ENCODE peak calls at places on chromosomes 2 and 18, in five cellular contexts. E is IMR-90, P is GM12891, V is heart left ventricle, H is testis. O is an unnamed sample.

GRCh38 chr2:167069855-167070254 is 181.6 kb downstream of the XIRP2 start:
- DNase-seq in E (peak), P (no peak), V (no peak), H (no peak), O (no peak)

GRCh38 chr2:130187268-130187667 is 5.2 kb downstream of the MZT2B start:
- DNase-seq in E (no peak), P (no peak), V (no peak), H (no peak), O (no peak)

GRCh38 chr18:44789704-44790103 is 109.0 kb downstream of the SETBP1 start:
- DNase-seq in E (no peak), P (no peak), V (peak), H (no peak), O (no peak)

GRCh38 chr2:49278141-49278540 is 123.8 kb upstream of the FSHR start:
- DNase-seq in E (no peak), P (no peak), V (no peak), H (no peak), O (no peak)

GRCh38 chr2:172283476-172283875 is 143.9 kb upstream of the ITGA6 start:
- DNase-seq in E (peak), P (no peak), V (no peak), H (no peak), O (no peak)

GRCh38 chr18:7626922-7627440 is 59.9 kb downstream of the PTPRM start:
- DNase-seq in E (peak), P (no peak), V (no peak), H (no peak), O (no peak)

GRCh38 chr2:75431757-75432156 is 129.0 kb downstream of the EVA1A start:
- DNase-seq in E (no peak), P (no peak), V (no peak), H (no peak), O (no peak)

GRCh38 chr2:226273440-226273839 is 526.2 kb downstream of the IRS1 start:
- DNase-seq in E (peak), P (no peak), V (no peak), H (no peak), O (no peak)

GRCh38 chr2:166127217-166128155 is at the start of gene SCN1A:
- DNase-seq in E (peak), P (no peak), V (no peak), H (no peak), O (peak)

DNA sequence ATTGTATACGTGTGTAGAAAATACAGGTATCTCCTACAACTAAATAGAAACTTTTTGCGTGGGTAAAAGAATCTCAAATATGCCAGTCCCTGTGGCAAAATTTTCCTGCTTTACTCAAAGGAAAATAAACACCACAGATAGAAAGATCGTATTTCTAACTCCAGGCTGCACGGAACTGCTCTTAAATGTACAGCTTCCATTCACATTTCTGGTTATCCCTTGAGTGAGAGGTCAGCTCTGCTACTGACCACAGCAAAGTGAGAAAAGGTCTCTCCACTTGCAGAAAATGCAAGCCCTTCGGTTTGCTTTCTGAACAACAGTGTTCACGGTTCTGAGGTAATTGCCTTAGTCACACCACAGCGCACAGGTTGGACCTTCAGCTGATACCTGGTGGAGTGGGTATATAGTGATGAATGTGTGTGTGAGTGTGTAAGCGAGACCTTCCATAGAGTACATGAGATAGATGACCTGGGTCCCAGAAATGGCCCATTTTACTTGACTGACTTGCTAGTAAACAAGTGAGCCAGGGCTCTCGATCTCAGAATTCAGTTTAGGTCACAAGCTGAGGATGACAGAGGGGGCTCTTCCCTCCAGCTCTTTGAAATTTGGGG is 52.1 kb downstream of the ALPK2 start:
- DNase-seq in E (peak), P (no peak), V (no peak), H (no peak), O (no peak)
- TF ChIP-seq POLR2A in E (peak), P (no peak), V (no peak), H (no peak), O (no peak)

DNA sequence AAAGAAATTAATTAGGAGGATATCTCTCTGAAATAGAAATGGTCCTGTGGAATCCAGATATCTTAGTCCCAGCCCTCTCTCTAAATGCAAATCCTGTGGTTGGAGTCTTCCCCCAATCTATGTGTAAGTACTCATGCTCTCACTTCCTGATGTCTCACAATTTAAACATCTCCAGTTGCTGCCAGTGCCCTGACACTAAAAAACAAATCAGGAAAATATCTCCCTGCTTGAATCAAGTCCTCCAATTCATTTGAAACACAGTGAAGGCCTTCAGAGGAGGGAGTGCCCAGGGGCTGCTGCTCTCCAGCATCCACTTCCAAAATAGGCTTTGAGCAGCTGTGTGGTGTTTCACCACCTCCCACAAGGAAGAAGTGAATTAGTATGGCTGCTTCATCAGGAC is 413.8 kb downstream of the RAD51AP2 start:
- DNase-seq in E (peak), P (no peak), V (no peak), H (no peak), O (no peak)
- TF ChIP-seq POLR2A in E (no peak), P (no peak), V (no peak), H (no peak), O (no peak)

DNA sequence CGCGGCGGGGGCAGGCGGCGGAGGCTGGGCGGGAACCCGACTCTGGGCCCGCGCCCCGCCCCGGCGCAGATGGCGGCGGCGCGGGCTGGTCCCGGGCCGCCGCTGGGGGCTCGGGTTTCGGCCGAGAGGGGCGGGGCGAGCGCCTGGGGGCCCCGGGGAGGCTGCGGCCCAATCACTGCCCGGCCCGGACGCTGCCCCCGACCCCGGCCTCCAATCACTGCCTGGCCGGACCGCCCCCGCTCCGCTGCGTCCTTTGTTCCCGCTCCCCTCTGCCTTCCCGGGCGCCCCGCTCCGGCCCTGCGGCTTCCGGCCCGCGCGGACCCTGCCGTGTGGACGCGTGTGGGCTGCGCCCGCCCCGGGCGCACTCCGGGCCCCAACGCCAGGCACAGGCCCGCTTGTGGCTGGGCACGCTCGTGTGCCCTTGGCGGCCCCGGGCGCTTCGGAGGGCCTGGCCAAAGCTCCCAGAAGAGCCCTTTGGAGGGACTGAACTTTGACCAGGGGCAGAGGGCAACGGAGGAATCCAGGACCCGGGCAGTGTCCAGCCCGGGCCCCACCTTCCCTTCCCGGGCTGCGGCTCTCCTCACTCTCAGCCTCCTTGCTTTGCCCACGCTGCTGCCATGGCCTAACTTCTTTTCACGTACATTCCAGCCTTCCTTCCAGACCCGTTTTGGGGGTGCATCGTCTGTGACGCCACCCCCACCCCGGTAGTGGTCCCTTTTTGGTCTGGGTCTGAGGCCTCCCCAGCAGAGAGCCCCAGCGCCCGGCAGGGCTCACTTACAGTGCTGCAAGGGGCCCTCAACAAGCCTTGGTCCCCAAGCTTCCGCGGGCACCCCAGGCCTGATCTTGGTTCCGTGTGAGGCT is 27.1 kb upstream of the PTMA start:
- DNase-seq in E (peak), P (peak), V (peak), H (peak), O (no peak)
- TF ChIP-seq POLR2A in E (peak), P (no peak), V (peak), H (no peak), O (no peak)

GRCh38 chr2:33602216-33602830 is 3.2 kb upstream of the FAM98A start:
- DNase-seq in E (peak), P (no peak), V (no peak), H (no peak), O (no peak)

GRCh38 chr2:33597026-33597425 is 2.1 kb downstream of the FAM98A start:
- DNase-seq in E (no peak), P (no peak), V (no peak), H (peak), O (no peak)

GRCh38 chr2:33598472-33599174 is 476 bp downstream of the FAM98A start:
- DNase-seq in E (peak), P (peak), V (peak), H (peak), O (peak)

GRCh38 chr2:33599943-33600192 is 769 bp upstream of the FAM98A start:
- DNase-seq in E (no peak), P (no peak), V (no peak), H (no peak), O (no peak)

GRCh38 chr2:33599175-33599942 is at the start of gene FAM98A:
- DNase-seq in E (peak), P (peak), V (peak), H (peak), O (peak)
- TF ChIP-seq POLR2A in E (peak), P (peak), V (peak), H (peak), O (peak)